ENCODE peak calls at places on chromosomes 6 and 20, in four cellular contexts. T, D, G and Z are unnamed samples. For H3K4me1 and H3K9me3, the result is how much of the 10 kb centered on the place peaks cover.

GRCh38 chr20:50521709-50522674 is 11.8 kb downstream of the PTPN1 start:
- DNase-seq in T (no peak), D (no peak), G (no peak), Z (no peak)

GRCh38 chr20:13149371-13149770 is 71.7 kb upstream of the ISM1 start:
- DNase-seq in T (no peak), D (no peak), G (no peak), Z (no peak)

GRCh38 chr20:1477896-1478490 is 11.3 kb upstream of the NSFL1C start:
- DNase-seq in T (no peak), D (no peak), G (no peak), Z (no peak)

GRCh38 chr6:57262491-57262890 is 40.4 kb upstream of the RAB23 start:
- DNase-seq in T (peak), D (no peak), G (no peak), Z (no peak)

GRCh38 chr20:8156603-8157079 is 24.6 kb downstream of the PLCB1 start:
- DNase-seq in T (no peak), D (no peak), G (peak), Z (no peak)

GRCh38 chr6:66478705-66479104 is 771.7 kb upstream of the EYS start:
- DNase-seq in T (no peak), D (no peak), G (peak), Z (no peak)

GRCh38 chr6:127914240-127914639 is 13.4 kb upstream of the THEMIS start:
- DNase-seq in T (no peak), D (no peak), G (no peak), Z (no peak)

GRCh38 chr20:48777005-48777404 is 50.8 kb downstream of the PREX1 start:
- DNase-seq in T (peak), D (no peak), G (no peak), Z (no peak)

GRCh38 chr20:48283470-48284110 is 498.3 kb upstream of the SULF2 start:
- DNase-seq in T (peak), D (peak), G (peak), Z (peak)

GRCh38 chr6:127891731-127892326 is 9.0 kb downstream of the THEMIS start:
- DNase-seq in T (no peak), D (no peak), G (no peak), Z (no peak)

GRCh38 chr20:14259691-14260090 is 77.7 kb downstream of the FLRT3 start:
- DNase-seq in T (no peak), D (no peak), G (no peak), Z (no peak)

GRCh38 chr20:49964964-49965780 is 17.6 kb upstream of the SNAI1 start:
- DNase-seq in T (peak), D (no peak), G (peak), Z (peak)

GRCh38 chr20:60921021-60921622 is 330.9 kb upstream of the CDH4 start:
- DNase-seq in T (no peak), D (peak), G (peak), Z (no peak)

GRCh38 chr6:4401408-4402367 is 266.3 kb upstream of the ECI2 start:
- DNase-seq in T (peak), D (no peak), G (no peak), Z (no peak)

GRCh38 chr6:43709654-43710303 is 22.2 kb upstream of the MRPS18A start:
- DNase-seq in T (no peak), D (peak), G (no peak), Z (peak)

GRCh38 chr6:85576479-85576878 is 17.2 kb downstream of the SNX14 start:
- DNase-seq in T (no peak), D (no peak), G (no peak), Z (no peak)

GRCh38 chr6:130293800-130294199 is 71.0 kb upstream of the SAMD3 start:
- DNase-seq in T (peak), D (no peak), G (peak), Z (peak)

GRCh38 chr6:136964368-136964767 is 42.3 kb downstream of the SLC35D3 start:
- DNase-seq in T (no peak), D (no peak), G (no peak), Z (peak)

GRCh38 chr6:87914637-87915395 is 132.8 kb upstream of the SPACA1 start:
- DNase-seq in T (no peak), D (no peak), G (no peak), Z (no peak)

GRCh38 chr6:145073811-145074210 is 661.5 kb downstream of the EPM2A start:
- DNase-seq in T (no peak), D (no peak), G (no peak), Z (no peak)

GRCh38 chr6:49909508-49910047 is 43.2 kb upstream of the CRISP1 start:
- DNase-seq in T (no peak), D (no peak), G (no peak), Z (no peak)

GRCh38 chr6:92550501-92550900 is 868.9 kb downstream of the EPHA7 start:
- DNase-seq in T (no peak), D (no peak), G (no peak), Z (no peak)

GRCh38 chr6:47780510-47781356 is 1.1 kb upstream of the OPN5 start:
- DNase-seq in T (peak), D (no peak), G (peak), Z (peak)

GRCh38 chr6:24876496-24877465 is 59.0 kb downstream of the RIPOR2 start:
- DNase-seq in T (no peak), D (no peak), G (no peak), Z (no peak)

GRCh38 chr6:40999498-41000070 is 39.4 kb downstream of the UNC5CL start:
- DNase-seq in T (peak), D (no peak), G (peak), Z (peak)

GRCh38 chr6:41000248-41000647 is 38.8 kb downstream of the UNC5CL start:
- DNase-seq in T (peak), D (no peak), G (no peak), Z (no peak)

GRCh38 chr6:40998661-40999060 is 40.4 kb downstream of the UNC5CL start:
- DNase-seq in T (peak), D (no peak), G (no peak), Z (no peak)

GRCh38 chr6:40997256-40997957 is 41.6 kb downstream of the UNC5CL start:
- DNase-seq in T (peak), D (no peak), G (peak), Z (peak)

GRCh38 chr6:40996591-40997247 is 42.3 kb downstream of the UNC5CL start:
- DNase-seq in T (peak), D (no peak), G (peak), Z (peak)
- H3K27ac ChIP-seq in T (peak), D (peak), G (peak), Z (no peak)

DNA sequence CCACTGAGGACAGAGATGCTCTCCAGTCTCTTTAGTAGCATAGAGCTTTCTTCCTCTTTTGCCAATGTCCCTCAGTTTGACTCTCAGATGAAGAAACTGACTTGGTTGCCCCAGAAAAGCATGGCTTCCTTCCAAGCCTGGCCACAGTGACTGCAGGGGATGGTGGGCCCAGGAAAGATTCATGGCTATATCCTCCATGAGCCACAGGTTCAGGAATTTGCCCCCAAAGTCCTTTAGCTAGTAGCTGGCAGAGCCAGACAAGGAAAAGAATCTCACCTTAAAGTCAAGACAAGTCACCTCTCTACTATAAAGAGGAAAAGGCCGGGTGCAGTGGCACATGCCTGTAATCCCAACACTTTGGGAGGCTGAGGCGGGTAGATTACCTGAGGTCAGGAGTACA is 43.4 kb downstream of the TRAM2 start:
- DNase-seq in T (no peak), D (no peak), G (no peak), Z (no peak)
- H3K4me1 ChIP-seq in T (under half), D (under half), G (under half), Z (under half)

GRCh38 chr20:63837475-63837874 is 6.4 kb upstream of the ZBTB46 start:
- DNase-seq in T (no peak), D (no peak), G (no peak), Z (no peak)
- H3K9me3 ChIP-seq in T (under half), D (under half), G (under half), Z (under half)

GRCh38 chr6:143536866-143537691 is 25.6 kb upstream of the FUCA2 start:
- DNase-seq in T (peak), D (peak), G (peak), Z (peak)
- H3K27ac ChIP-seq in T (peak), D (peak), G (no peak), Z (peak)

DNA sequence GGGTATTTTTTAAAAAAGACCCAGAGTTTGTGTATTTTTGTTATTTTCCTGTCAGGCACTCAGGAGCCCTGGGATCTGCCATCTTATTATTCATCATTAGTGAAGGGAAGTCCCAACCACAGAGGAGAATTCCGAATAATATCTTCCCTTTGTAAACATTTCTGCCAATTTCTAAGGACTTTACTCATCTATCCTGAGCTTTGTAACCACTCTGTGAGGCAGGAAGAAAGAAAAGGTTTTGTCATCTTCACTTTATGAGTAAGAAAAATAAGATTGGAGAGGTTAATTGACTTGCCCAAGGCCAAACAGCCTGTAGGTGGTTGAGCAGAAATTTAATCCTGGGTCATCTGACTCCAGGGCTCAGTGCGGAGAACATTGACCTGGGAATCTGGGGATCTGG is 23.0 kb upstream of the IYD start:
- DNase-seq in T (no peak), D (no peak), G (no peak), Z (no peak)
- H3K4me1 ChIP-seq in T (under half), D (under half), G (under half), Z (under half)

GRCh38 chr20:59750209-59750840 is 146.0 kb downstream of the PHACTR3 start:
- DNase-seq in T (no peak), D (no peak), G (no peak), Z (no peak)
- H3K9me3 ChIP-seq in T (under half), D (under half), G (under half), Z (under half)

GRCh38 chr6:142441716-142442115 is 139.9 kb downstream of the ADGRG6 start:
- DNase-seq in T (no peak), D (no peak), G (no peak), Z (no peak)

GRCh38 chr6:142443102-142443501 is 141.3 kb downstream of the ADGRG6 start:
- DNase-seq in T (no peak), D (no peak), G (no peak), Z (no peak)

GRCh38 chr6:142446576-142446975 is 144.8 kb downstream of the ADGRG6 start:
- DNase-seq in T (no peak), D (no peak), G (no peak), Z (no peak)

GRCh38 chr6:142444800-142445405 is 143.1 kb downstream of the ADGRG6 start:
- DNase-seq in T (no peak), D (no peak), G (no peak), Z (peak)

GRCh38 chr6:142444388-142444787 is 142.6 kb downstream of the ADGRG6 start:
- DNase-seq in T (no peak), D (no peak), G (no peak), Z (no peak)
- H3K27ac ChIP-seq in T (no peak), D (no peak), G (no peak), Z (no peak)

GRCh38 chr6:13273931-13274706 is 54.2 kb downstream of the TBC1D7 start:
- DNase-seq in T (peak), D (peak), G (no peak), Z (no peak)
- H3K4me1 ChIP-seq in T (under half), D (under half), G (under half), Z (under half)